ENCODE peak calls at places on chromosomes 16 and 17, in five cellular contexts. A, D, U, Z and K are unnamed samples.

GRCh38 chr16:55476625-55477533 is 2.1 kb upstream of the MMP2 start:
- DNase-seq in A (no peak), U (no peak), D (no peak), Z (no peak), K (no peak)

GRCh38 chr17:27384261-27384701 is 72.0 kb upstream of the KSR1 start:
- DNase-seq in D (peak; percentile 63), Z (no peak), U (peak; percentile 97), A (peak; percentile 33), K (peak; percentile 82)

GRCh38 chr16:5072334-5073278 is 963 bp downstream of the ALG1 start:
- DNase-seq in D (no peak), U (no peak), A (no peak), Z (no peak), K (no peak)

GRCh38 chr17:18377437-18378204 is at the start of gene EVPLL:
- DNase-seq in D (peak; percentile 82), A (no peak), U (no peak), Z (no peak), K (no peak)

GRCh38 chr16:1991135-1991551 is 1.4 kb downstream of the SYNGR3 start:
- DNase-seq in Z (no peak), U (no peak), A (no peak), D (peak; percentile 51), K (no peak)

GRCh38 chr17:73591278-73592078 is 52.8 kb downstream of the SDK2 start:
- DNase-seq in D (no peak), A (no peak), Z (no peak), U (no peak), K (no peak)

GRCh38 chr17:233473-233941 is 52.1 kb upstream of the DOC2B start:
- DNase-seq in Z (no peak), A (no peak), U (no peak), D (peak; percentile 32), K (no peak)

GRCh38 chr17:72349508-72350472 is 229.0 kb downstream of the SOX9 start:
- DNase-seq in A (no peak), Z (no peak), U (no peak), D (no peak), K (no peak)

GRCh38 chr17:40328386-40328766 is 19.4 kb downstream of the RARA start:
- DNase-seq in A (no peak), U (no peak), Z (no peak), D (no peak), K (no peak)

GRCh38 chr17:76480676-76481075 is 13.3 kb downstream of the AANAT start:
- DNase-seq in Z (no peak), U (no peak), A (no peak), D (no peak), K (no peak)

GRCh38 chr17:22266231-22266630 is 573.9 kb downstream of the KCNJ18 start:
- DNase-seq in A (no peak), Z (no peak), D (peak; percentile 17), U (no peak), K (no peak)

GRCh38 chr17:75927286-75927922 is 13.4 kb downstream of the FBF1 start:
- DNase-seq in Z (no peak), U (peak; percentile 19), A (no peak), D (peak; percentile 54), K (no peak)

GRCh38 chr17:13626703-13627102 is 25.0 kb upstream of the HS3ST3A1 start:
- DNase-seq in U (peak; percentile 68), D (no peak), A (no peak), Z (no peak), K (peak; percentile 62)

GRCh38 chr17:16919663-16920627 is 52.0 kb downstream of the TNFRSF13B start:
- DNase-seq in Z (peak; percentile 0), U (no peak), A (no peak), D (peak; percentile 14), K (no peak)

GRCh38 chr16:53103811-53104210 is 49.0 kb downstream of the CHD9 start:
- DNase-seq in Z (no peak), U (no peak), A (no peak), D (no peak), K (no peak)

GRCh38 chr17:39754958-39755549 is 17.3 kb downstream of the GRB7 start:
- DNase-seq in D (no peak), A (no peak), Z (no peak), U (no peak), K (no peak)

GRCh38 chr16:11615756-11616447 is 29.2 kb upstream of the LITAF start:
- DNase-seq in D (no peak), Z (no peak), A (no peak), U (no peak), K (no peak)

GRCh38 chr17:29583324-29584248 is 5.9 kb downstream of the GIT1 start:
- DNase-seq in Z (no peak), U (no peak), D (no peak), A (no peak), K (no peak)

GRCh38 chr17:8963017-8963416 is 2.5 kb downstream of the PIK3R5 start:
- DNase-seq in U (no peak), Z (no peak), D (no peak), A (no peak), K (no peak)

GRCh38 chr16:77169650-77170236 is 21.2 kb upstream of the MON1B start:
- DNase-seq in A (peak; percentile 6), D (peak; percentile 47), Z (no peak), U (peak; percentile 69), K (peak; percentile 51)